ENCODE peak calls at places on chromosomes 11 and 22, in four cellular contexts. F is lower leg skin, Q is fibroblast of lung, X is IMR-90. T is an unnamed sample.

GRCh38 chr11:504053-504993 is 2.7 kb downstream of the RNH1 start:
- DNase-seq in F (peak; percentile 64), Q (peak; percentile 58), X (no peak), T (peak; percentile 17)

GRCh38 chr11:1223346-1224108 is 661 bp downstream of the MUC5B start:
- DNase-seq in F (no peak), Q (no peak), X (no peak), T (no peak)

GRCh38 chr11:71086687-71087258 is 165.6 kb downstream of the SHANK2 start:
- DNase-seq in F (no peak), Q (peak; percentile 10), X (peak; percentile 10), T (peak; percentile 22)

GRCh38 chr22:47148956-47149748 is 386.7 kb downstream of the TBC1D22A start:
- DNase-seq in F (no peak), Q (no peak), X (no peak), T (no peak)

GRCh38 chr22:30704978-30705377 is 10.3 kb downstream of the OSBP2 start:
- DNase-seq in F (no peak), Q (no peak), X (no peak), T (no peak)

GRCh38 chr22:19139001-19139356 is 5.5 kb downstream of the ESS2 start:
- DNase-seq in F (no peak), Q (no peak), X (no peak), T (no peak)

GRCh38 chr11:86524603-86525352 is 147.6 kb downstream of the ME3 start:
- DNase-seq in F (no peak), Q (peak; percentile 62), X (peak; percentile 73), T (peak; percentile 76)

GRCh38 chr11:1817000-1817399 is 17.8 kb upstream of the SYT8 start:
- DNase-seq in F (no peak), Q (no peak), X (no peak), T (no peak)

GRCh38 chr11:793556-793955 is 3.7 kb upstream of the CEND1 start:
- DNase-seq in F (no peak), Q (no peak), X (no peak), T (no peak)

GRCh38 chr11:57491371-57492061 is 24.0 kb downstream of the SLC43A1 start:
- DNase-seq in F (no peak), Q (peak; percentile 34), X (no peak), T (no peak)
- TF ChIP-seq CTCF in F (no peak), Q (peak; percentile 58), X (peak; percentile 47), T (peak; percentile 71)

GRCh38 chr22:45603631-45604030 is 68.0 kb upstream of the ATXN10 start:
- DNase-seq in F (no peak), Q (no peak), X (no peak), T (no peak)
- H3K4me3 ChIP-seq in F (no peak overlapping the region), Q (no peak overlapping the region), X (no peak overlapping the region), T (no peak overlapping the region)

DNA sequence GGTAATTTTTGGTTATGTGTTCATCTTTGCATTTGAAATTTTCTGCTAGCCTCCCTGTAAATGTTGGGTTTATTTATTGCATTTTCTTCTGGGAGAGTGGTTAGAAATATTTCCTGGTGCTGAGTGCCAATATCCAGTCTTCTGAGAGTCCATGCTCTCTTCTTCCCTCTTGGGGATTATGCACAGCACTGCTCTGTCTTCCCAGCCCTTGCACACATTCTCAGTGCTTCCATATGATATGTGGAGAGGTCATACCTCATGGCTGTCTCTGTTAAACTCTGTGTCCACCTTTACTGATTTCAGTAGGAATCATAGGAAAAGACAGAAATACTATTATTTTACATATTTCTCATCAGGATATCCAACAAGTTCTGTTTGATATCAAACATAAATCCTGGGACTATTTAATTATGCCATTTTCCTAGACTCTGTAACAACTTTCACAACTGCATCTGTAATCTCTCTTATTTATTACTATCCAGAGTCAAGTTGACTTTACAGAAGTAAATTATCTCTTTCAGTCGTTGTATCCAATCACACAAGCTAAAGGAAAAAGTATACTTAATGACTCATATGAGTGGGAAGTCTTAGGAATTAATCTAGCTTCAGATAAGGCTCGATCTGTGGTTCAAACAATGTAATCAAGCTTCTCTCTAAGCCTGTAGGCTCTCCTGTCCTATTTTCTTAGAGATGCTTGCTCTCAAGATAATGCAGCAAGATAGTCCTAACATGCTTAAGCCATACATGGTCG is 2.7 kb upstream of the NXPE1 start:
- DNase-seq in F (no peak), Q (peak; percentile 6), X (peak; percentile 59), T (peak; percentile 22)
- TF ChIP-seq CTCF in F (no peak), Q (no peak), X (no peak), T (no peak)

DNA sequence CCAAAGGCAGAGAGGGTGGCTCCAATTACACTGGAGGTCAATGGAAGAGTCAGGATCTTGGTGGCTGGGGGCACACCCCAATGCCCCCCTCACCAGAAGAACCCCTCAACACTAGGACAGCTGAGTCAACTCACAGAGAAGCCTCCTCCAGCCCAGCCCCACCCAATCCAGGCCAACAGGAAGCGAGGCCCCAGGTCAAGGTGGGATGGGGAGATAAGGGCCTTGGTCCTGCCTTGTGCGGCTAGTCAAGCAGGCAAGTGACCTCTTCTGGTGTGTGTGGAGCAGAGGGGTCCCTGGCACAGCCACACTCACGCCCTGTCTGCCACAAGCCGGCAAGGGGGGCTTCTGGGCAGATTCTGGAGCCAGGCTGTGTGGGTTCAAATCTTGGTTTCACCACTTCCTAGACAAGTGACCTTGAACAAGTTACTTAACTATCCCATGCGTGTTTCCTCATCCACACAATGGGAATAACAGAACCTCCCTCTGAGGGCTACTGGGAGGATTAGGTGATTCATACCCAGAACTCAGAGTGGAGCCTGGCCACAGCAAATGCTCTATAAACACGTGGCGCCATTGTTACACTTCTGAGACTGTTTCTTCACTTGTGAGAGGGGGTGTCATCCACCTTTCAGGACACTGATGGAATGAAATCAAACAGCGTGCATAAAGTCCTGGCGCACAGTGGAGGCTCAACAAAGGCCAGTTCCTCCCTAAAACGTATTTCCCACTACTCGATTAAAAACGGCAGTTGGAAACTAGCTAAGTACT is 3.3 kb downstream of the TTLL12 start:
- DNase-seq in F (no peak), Q (peak; percentile 34), X (peak; percentile 64), T (peak; percentile 45)
- H3K4me3 ChIP-seq in F (no peak overlapping the region), Q (no peak overlapping the region), X (no peak overlapping the region), T (no peak overlapping the region)